ENCODE peak calls at places on chromosomes 11 and 22, in seven cellular contexts. One of them, this sample, is unnamed.
A peak's percentile ranks its signal among the peaks of the same experiment; 100 is the strongest.

GRCh38 chr11:15801616-15802015 is 554.7 kb downstream of the SOX6 start:
- DNase-seq in upper lobe of left lung: no peak
- DNase-seq in tibial nerve: no peak
- DNase-seq in gastrocnemius medialis: no peak
- DNase-seq in K562: no peak
- DNase-seq in H54: no peak
- DNase-seq in stomach: no peak
- DNase-seq in this sample: no peak

GRCh38 chr11:116791002-116791812 is 472 bp downstream of the APOA5 start:
- DNase-seq in upper lobe of left lung: peak; percentile 92
- DNase-seq in tibial nerve: peak; percentile 56
- DNase-seq in gastrocnemius medialis: peak; percentile 66
- DNase-seq in K562: peak; percentile 84
- DNase-seq in H54: peak; percentile 41
- DNase-seq in stomach: peak; percentile 86
- DNase-seq in this sample: peak; percentile 87

GRCh38 chr11:1260023-1260501 is 37.2 kb downstream of the MUC5B start:
- DNase-seq in upper lobe of left lung: peak; percentile 89
- DNase-seq in tibial nerve: no peak
- DNase-seq in gastrocnemius medialis: no peak
- DNase-seq in K562: peak; percentile 98
- DNase-seq in H54: peak; percentile 67
- DNase-seq in stomach: peak; percentile 41
- DNase-seq in this sample: no peak

GRCh38 chr11:118401880-118402590 is 629 bp downstream of the ATP5MG start:
- DNase-seq in upper lobe of left lung: no peak
- DNase-seq in tibial nerve: no peak
- DNase-seq in gastrocnemius medialis: no peak
- DNase-seq in K562: no peak
- DNase-seq in H54: no peak
- DNase-seq in stomach: no peak
- DNase-seq in this sample: no peak

GRCh38 chr11:9039194-9039593 is 35.4 kb upstream of the NRIP3 start:
- DNase-seq in upper lobe of left lung: no peak
- DNase-seq in tibial nerve: no peak
- DNase-seq in gastrocnemius medialis: no peak
- DNase-seq in K562: no peak
- DNase-seq in H54: no peak
- DNase-seq in stomach: no peak
- DNase-seq in this sample: no peak

GRCh38 chr11:126564588-126564987 is 209.1 kb downstream of the ST3GAL4 start:
- DNase-seq in upper lobe of left lung: no peak
- DNase-seq in tibial nerve: no peak
- DNase-seq in gastrocnemius medialis: no peak
- DNase-seq in K562: no peak
- DNase-seq in H54: no peak
- DNase-seq in stomach: no peak
- DNase-seq in this sample: no peak

GRCh38 chr11:112529071-112529470 is 268.4 kb upstream of the PLET1 start:
- DNase-seq in upper lobe of left lung: no peak
- DNase-seq in tibial nerve: no peak
- DNase-seq in gastrocnemius medialis: no peak
- DNase-seq in K562: no peak
- DNase-seq in H54: no peak
- DNase-seq in stomach: no peak
- DNase-seq in this sample: no peak

GRCh38 chr11:76803811-76804600 is 20.9 kb downstream of the TSKU start:
- DNase-seq in upper lobe of left lung: no peak
- DNase-seq in tibial nerve: no peak
- DNase-seq in gastrocnemius medialis: no peak
- DNase-seq in K562: no peak
- DNase-seq in H54: no peak
- DNase-seq in stomach: no peak
- DNase-seq in this sample: peak; percentile 78

GRCh38 chr22:16975155-16975885 is 32.7 kb downstream of the GAB4 start:
- DNase-seq in upper lobe of left lung: no peak
- DNase-seq in tibial nerve: no peak
- DNase-seq in gastrocnemius medialis: no peak
- DNase-seq in K562: no peak
- DNase-seq in H54: no peak
- DNase-seq in stomach: no peak
- DNase-seq in this sample: no peak

GRCh38 chr11:12187399-12187798 is 77.0 kb downstream of the MICAL2 start:
- DNase-seq in upper lobe of left lung: no peak
- DNase-seq in tibial nerve: no peak
- DNase-seq in gastrocnemius medialis: no peak
- DNase-seq in K562: peak; percentile 33
- DNase-seq in H54: no peak
- DNase-seq in stomach: no peak
- DNase-seq in this sample: no peak

GRCh38 chr11:33500865-33501479 is 199.7 kb downstream of the C11orf91 start:
- DNase-seq in upper lobe of left lung: no peak
- DNase-seq in tibial nerve: no peak
- DNase-seq in gastrocnemius medialis: no peak
- DNase-seq in K562: peak; percentile 24
- DNase-seq in H54: no peak
- DNase-seq in stomach: no peak
- DNase-seq in this sample: no peak

GRCh38 chr22:34950480-34950879 is 115.5 kb upstream of the ISX start:
- DNase-seq in upper lobe of left lung: no peak
- DNase-seq in tibial nerve: no peak
- DNase-seq in gastrocnemius medialis: no peak
- DNase-seq in K562: no peak
- DNase-seq in H54: no peak
- DNase-seq in stomach: no peak
- DNase-seq in this sample: no peak

GRCh38 chr11:37512156-37512780 is 914.2 kb upstream of the RAG2 start:
- DNase-seq in upper lobe of left lung: no peak
- DNase-seq in tibial nerve: no peak
- DNase-seq in gastrocnemius medialis: no peak
- DNase-seq in K562: no peak
- DNase-seq in H54: no peak
- DNase-seq in stomach: no peak
- DNase-seq in this sample: no peak

GRCh38 chr11:27350503-27350902 is 12.5 kb downstream of the CCDC34 start:
- DNase-seq in upper lobe of left lung: no peak
- DNase-seq in tibial nerve: no peak
- DNase-seq in gastrocnemius medialis: no peak
- DNase-seq in K562: no peak
- DNase-seq in H54: no peak
- DNase-seq in stomach: no peak
- DNase-seq in this sample: no peak

GRCh38 chr22:17606472-17606871 is 22.1 kb downstream of the ATP6V1E1 start:
- DNase-seq in upper lobe of left lung: no peak
- DNase-seq in tibial nerve: no peak
- DNase-seq in gastrocnemius medialis: no peak
- DNase-seq in K562: no peak
- DNase-seq in H54: no peak
- DNase-seq in stomach: no peak
- DNase-seq in this sample: no peak

GRCh38 chr11:116844722-116845121 is 7.3 kb upstream of the APOA1 start:
- DNase-seq in upper lobe of left lung: no peak
- DNase-seq in tibial nerve: no peak
- DNase-seq in gastrocnemius medialis: no peak
- DNase-seq in K562: no peak
- DNase-seq in H54: no peak
- DNase-seq in stomach: no peak
- DNase-seq in this sample: no peak

GRCh38 chr22:47333625-47334024 is 571.2 kb downstream of the TBC1D22A start:
- DNase-seq in upper lobe of left lung: no peak
- DNase-seq in tibial nerve: no peak
- DNase-seq in gastrocnemius medialis: no peak
- DNase-seq in K562: no peak
- DNase-seq in H54: peak; percentile 12
- DNase-seq in stomach: no peak
- DNase-seq in this sample: no peak

GRCh38 chr22:47335460-47335859 is 573.0 kb downstream of the TBC1D22A start:
- DNase-seq in upper lobe of left lung: peak; percentile 30
- DNase-seq in tibial nerve: no peak
- DNase-seq in gastrocnemius medialis: no peak
- DNase-seq in K562: no peak
- DNase-seq in H54: no peak
- DNase-seq in stomach: no peak
- DNase-seq in this sample: no peak

GRCh38 chr22:47334596-47334995 is 572.1 kb downstream of the TBC1D22A start:
- DNase-seq in upper lobe of left lung: no peak
- DNase-seq in tibial nerve: no peak
- DNase-seq in gastrocnemius medialis: no peak
- DNase-seq in K562: no peak
- DNase-seq in H54: no peak
- DNase-seq in stomach: no peak
- DNase-seq in this sample: no peak

GRCh38 chr22:47337161-47337621 is 574.7 kb downstream of the TBC1D22A start:
- DNase-seq in upper lobe of left lung: no peak
- DNase-seq in tibial nerve: no peak
- DNase-seq in gastrocnemius medialis: no peak
- DNase-seq in K562: no peak
- DNase-seq in H54: peak; percentile 64
- DNase-seq in stomach: no peak
- DNase-seq in this sample: no peak

GRCh38 chr22:47335958-47336357 is 573.5 kb downstream of the TBC1D22A start:
- DNase-seq in upper lobe of left lung: no peak
- DNase-seq in tibial nerve: no peak
- DNase-seq in gastrocnemius medialis: no peak
- DNase-seq in K562: no peak
- DNase-seq in H54: no peak
- DNase-seq in stomach: no peak
- DNase-seq in this sample: no peak
- TF ChIP-seq POLR2A in upper lobe of left lung: no peak
- TF ChIP-seq POLR2A in tibial nerve: no peak
- TF ChIP-seq POLR2A in gastrocnemius medialis: no peak
- TF ChIP-seq POLR2A in K562: no peak
- TF ChIP-seq POLR2A in H54: no peak
- TF ChIP-seq POLR2A in stomach: no peak
- TF ChIP-seq POLR2A in this sample: no peak

DNA sequence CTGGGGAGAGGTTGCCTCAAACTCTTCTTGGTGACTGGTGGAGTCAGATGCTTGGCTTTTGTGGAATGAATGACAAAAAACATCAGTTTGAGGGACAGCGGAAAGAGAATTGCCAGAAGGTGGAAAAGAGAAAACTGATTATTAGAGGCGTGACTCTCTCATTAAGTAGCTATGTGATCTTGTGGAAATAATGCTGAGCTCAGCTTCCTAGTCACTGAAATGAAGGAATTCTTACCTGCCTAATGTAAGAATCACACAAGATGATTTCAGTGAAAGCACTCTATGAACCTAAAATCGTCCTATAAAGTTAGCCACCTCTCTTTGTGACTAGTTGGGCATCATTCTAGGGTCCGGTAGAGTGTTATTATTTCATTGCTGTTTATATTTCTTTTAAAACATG is 498.8 kb downstream of the TMEM135 start:
- DNase-seq in upper lobe of left lung: no peak
- DNase-seq in tibial nerve: no peak
- DNase-seq in gastrocnemius medialis: no peak
- DNase-seq in K562: no peak
- DNase-seq in H54: no peak
- DNase-seq in stomach: no peak
- DNase-seq in this sample: no peak
- TF ChIP-seq POLR2A in upper lobe of left lung: no peak
- TF ChIP-seq POLR2A in tibial nerve: no peak
- TF ChIP-seq POLR2A in gastrocnemius medialis: no peak
- TF ChIP-seq POLR2A in K562: no peak
- TF ChIP-seq POLR2A in H54: no peak
- TF ChIP-seq POLR2A in stomach: no peak
- TF ChIP-seq POLR2A in this sample: no peak

GRCh38 chr11:45906965-45907591 is at the start of gene FREY1:
- DNase-seq in upper lobe of left lung: peak; percentile 66
- DNase-seq in tibial nerve: no peak
- DNase-seq in gastrocnemius medialis: no peak
- DNase-seq in K562: no peak
- DNase-seq in H54: no peak
- DNase-seq in stomach: no peak
- DNase-seq in this sample: no peak

GRCh38 chr11:45909594-45910475 is 2.8 kb upstream of the FREY1 start:
- DNase-seq in upper lobe of left lung: no peak
- DNase-seq in tibial nerve: no peak
- DNase-seq in gastrocnemius medialis: no peak
- DNase-seq in K562: no peak
- DNase-seq in H54: no peak
- DNase-seq in stomach: no peak
- DNase-seq in this sample: no peak

GRCh38 chr11:45906096-45906682 is 882 bp downstream of the FREY1 start:
- DNase-seq in upper lobe of left lung: peak; percentile 61
- DNase-seq in tibial nerve: no peak
- DNase-seq in gastrocnemius medialis: no peak
- DNase-seq in K562: no peak
- DNase-seq in H54: no peak
- DNase-seq in stomach: no peak
- DNase-seq in this sample: no peak

GRCh38 chr11:45905095-45905494 is 2.0 kb downstream of the FREY1 start:
- DNase-seq in upper lobe of left lung: peak; percentile 75
- DNase-seq in tibial nerve: no peak
- DNase-seq in gastrocnemius medialis: no peak
- DNase-seq in K562: no peak
- DNase-seq in H54: no peak
- DNase-seq in stomach: no peak
- DNase-seq in this sample: no peak

DNA sequence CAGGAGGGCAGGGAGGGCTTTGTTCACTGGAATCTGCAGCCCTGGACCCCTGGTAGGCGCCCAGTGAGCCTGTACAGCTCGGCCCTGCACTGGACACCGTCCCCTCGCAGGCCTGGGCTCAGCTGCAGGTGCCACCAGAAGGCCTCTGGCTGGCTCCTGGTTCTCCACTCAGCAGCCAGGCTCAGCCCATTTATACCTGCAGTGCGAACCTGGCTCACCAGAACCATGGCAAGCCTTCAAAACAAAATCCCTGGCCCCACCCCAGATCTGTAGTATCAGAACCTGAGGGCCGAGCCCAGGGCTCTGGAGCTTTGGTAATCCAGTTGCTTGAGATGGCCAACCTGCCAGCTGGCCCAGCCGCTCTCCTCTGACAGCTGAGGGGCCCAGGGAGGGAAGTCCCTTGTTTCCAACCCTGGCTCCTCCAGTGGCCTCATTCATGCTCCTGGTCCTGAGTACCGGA is 870 bp upstream of the FREY1 start:
- DNase-seq in upper lobe of left lung: no peak
- DNase-seq in tibial nerve: no peak
- DNase-seq in gastrocnemius medialis: no peak
- DNase-seq in K562: no peak
- DNase-seq in H54: no peak
- DNase-seq in stomach: peak; percentile 55
- DNase-seq in this sample: no peak
- TF ChIP-seq POLR2A in upper lobe of left lung: no peak
- TF ChIP-seq POLR2A in tibial nerve: no peak
- TF ChIP-seq POLR2A in gastrocnemius medialis: no peak
- TF ChIP-seq POLR2A in K562: no peak
- TF ChIP-seq POLR2A in H54: no peak
- TF ChIP-seq POLR2A in stomach: no peak
- TF ChIP-seq POLR2A in this sample: no peak

DNA sequence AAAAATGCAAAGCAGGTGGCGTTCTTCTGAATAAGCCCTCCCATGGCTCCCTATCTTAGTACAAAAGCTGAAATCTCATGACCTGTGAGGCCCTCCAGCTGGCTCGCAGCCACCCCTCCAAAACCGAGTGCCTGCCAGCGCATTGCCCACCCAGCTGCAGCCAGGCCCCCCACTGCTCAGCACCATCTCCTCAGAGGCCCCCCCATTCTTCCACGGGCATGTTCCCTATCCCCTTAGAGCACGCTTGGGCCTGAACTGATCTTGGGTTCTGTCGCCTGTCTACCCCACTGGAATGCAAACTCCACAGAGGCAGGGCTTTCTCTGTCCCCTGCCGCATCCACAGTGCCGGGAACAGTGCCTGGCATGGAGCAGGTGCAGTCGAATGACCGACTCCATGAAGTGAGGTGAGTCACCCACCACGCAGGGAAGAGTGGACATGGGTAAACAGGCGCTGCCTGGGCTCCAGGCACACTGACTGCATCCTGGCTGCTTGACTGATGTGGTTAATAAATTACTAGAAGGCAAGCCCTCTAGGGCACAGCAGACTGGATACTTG is 11.3 kb upstream of the EFCAB6 start:
- DNase-seq in upper lobe of left lung: no peak
- DNase-seq in tibial nerve: no peak
- DNase-seq in gastrocnemius medialis: no peak
- DNase-seq in K562: no peak
- DNase-seq in H54: no peak
- DNase-seq in stomach: peak; percentile 82
- DNase-seq in this sample: no peak
- TF ChIP-seq POLR2A in upper lobe of left lung: no peak
- TF ChIP-seq POLR2A in tibial nerve: no peak
- TF ChIP-seq POLR2A in gastrocnemius medialis: no peak
- TF ChIP-seq POLR2A in K562: no peak
- TF ChIP-seq POLR2A in H54: no peak
- TF ChIP-seq POLR2A in stomach: no peak
- TF ChIP-seq POLR2A in this sample: no peak

This sample was measured in suprapubic skin.